ENCODE peak calls at places on chromosomes 11 and 22, in eight cellular contexts. P is PC-3, H is neural progenitor cell, M is MM.1S, S is GM23248, T is HCT116, Z is GM23338, N is SK-N-SH. E is an unnamed sample.
A peak's percentile ranks its signal among the peaks of the same experiment; 100 is the strongest.

GRCh38 chr11:12159351-12160099 is 49.1 kb downstream of the MICAL2 start:
- DNase-seq in H (no peak), N (no peak), Z (no peak), M (no peak), S (peak; percentile 93), P (peak; percentile 69), T (no peak), E (no peak)

GRCh38 chr11:67312187-67313021 is 9.1 kb downstream of the SSH3 start:
- DNase-seq in M (no peak), T (no peak), N (peak; percentile 69), P (peak; percentile 96), Z (no peak), S (no peak), H (no peak), E (no peak)

GRCh38 chr11:64867748-64868462 is 10.5 kb downstream of the EHD1 start:
- DNase-seq in S (no peak), T (no peak), M (no peak), N (no peak), P (peak; percentile 78), H (no peak), Z (no peak), E (no peak)

GRCh38 chr22:36467042-36467810 is 14.2 kb downstream of the TXN2 start:
- DNase-seq in H (no peak), N (no peak), M (no peak), Z (no peak), S (peak; percentile 50), T (peak; percentile 46), P (peak; percentile 36), E (no peak)

GRCh38 chr11:128052912-128053641 is 534.3 kb downstream of the ETS1 start:
- DNase-seq in Z (no peak), P (peak; percentile 56), T (no peak), M (no peak), S (peak; percentile 89), H (no peak), N (peak; percentile 15), E (no peak)

GRCh38 chr11:83909579-83909978 is 623.4 kb upstream of the CCDC90B start:
- DNase-seq in S (no peak), H (no peak), P (no peak), N (no peak), Z (no peak), M (no peak), T (no peak), E (no peak)

GRCh38 chr11:125063429-125064043 is 431 bp downstream of the SLC37A2 start:
- DNase-seq in T (no peak), H (peak; percentile 50), N (no peak), M (no peak), P (no peak), S (peak; percentile 14), Z (peak; percentile 74), E (no peak)

GRCh38 chr11:46277313-46277622 is 194 bp upstream of the CREB3L1 start:
- DNase-seq in H (no peak), P (peak; percentile 48), Z (peak; percentile 81), T (no peak), N (no peak), M (no peak), S (peak; percentile 92), E (no peak)

GRCh38 chr11:118896472-118896913 is 12.8 kb downstream of the CXCR5 start:
- DNase-seq in N (no peak), H (no peak), M (no peak), P (no peak), T (no peak), S (no peak), Z (no peak), E (peak; percentile 54)

GRCh38 chr11:111514216-111515031 is at the start of gene HOATZ:
- DNase-seq in H (peak; percentile 95), P (no peak), M (no peak), S (no peak), T (no peak), N (peak; percentile 63), Z (peak; percentile 95), E (no peak)

GRCh38 chr22:47161631-47162030 is 399.2 kb downstream of the TBC1D22A start:
- DNase-seq in H (no peak), T (no peak), P (no peak), M (no peak), N (no peak), S (no peak), Z (no peak), E (no peak)

GRCh38 chr22:48188211-48188845 is 1425.9 kb downstream of the TBC1D22A start:
- DNase-seq in Z (no peak), S (peak; percentile 3), M (no peak), H (no peak), N (no peak), T (no peak), P (peak; percentile 15), E (no peak)

GRCh38 chr11:56624661-56625110 is 10.0 kb upstream of the OR5M1 start:
- DNase-seq in M (peak; percentile 39), Z (peak; percentile 83), S (peak; percentile 89), P (peak; percentile 86), N (peak; percentile 37), H (peak; percentile 68), T (no peak), E (peak; percentile 11)

GRCh38 chr11:94400075-94400838 is 962 bp downstream of the GPR83 start:
- DNase-seq in Z (no peak), H (no peak), S (no peak), M (no peak), T (no peak), N (peak; percentile 58), P (no peak), E (no peak)

GRCh38 chr11:121039971-121040613 is 16.2 kb downstream of the TBCEL start:
- DNase-seq in N (no peak), Z (peak; percentile 46), S (no peak), T (no peak), P (no peak), H (no peak), M (no peak), E (no peak)

GRCh38 chr11:107743161-107743560 is 31.3 kb upstream of the SLN start:
- DNase-seq in Z (no peak), N (no peak), S (no peak), T (no peak), M (no peak), P (no peak), H (no peak), E (no peak)

GRCh38 chr11:65388731-65389130 is 2.3 kb downstream of the FRMD8 start:
- DNase-seq in S (peak; percentile 43), P (no peak), T (no peak), M (peak; percentile 81), N (no peak), Z (no peak), H (no peak), E (no peak)

GRCh38 chr11:13184295-13184794 is 93.2 kb upstream of the BMAL1 start:
- DNase-seq in T (no peak), H (no peak), Z (no peak), P (no peak), N (no peak), M (no peak), S (no peak), E (no peak)

GRCh38 chr11:17734418-17734911 is at the start of gene KCNC1:
- DNase-seq in P (no peak), T (no peak), S (peak; percentile 67), H (peak; percentile 90), M (no peak), N (peak; percentile 93), Z (peak; percentile 75), E (no peak)
- TF ChIP-seq EZH2phosphoT487 in P (no peak), T (no peak), S (no peak), H (no peak), M (no peak), N (no peak), Z (no peak), E (no peak)

GRCh38 chr22:50268655-50269113 is 1.5 kb downstream of the MAPK11 start:
- DNase-seq in P (no peak), T (no peak), H (no peak), Z (no peak), S (no peak), M (no peak), N (no peak), E (no peak)

GRCh38 chr22:50271519-50271970 is 1.4 kb upstream of the MAPK11 start:
- DNase-seq in S (peak; percentile 77), P (peak; percentile 56), Z (peak; percentile 69), H (peak; percentile 96), M (peak; percentile 61), N (peak; percentile 93), T (no peak), E (peak; percentile 73)

GRCh38 chr22:50271011-50271394 is 823 bp upstream of the MAPK11 start:
- DNase-seq in H (no peak), M (no peak), S (no peak), T (no peak), Z (no peak), P (no peak), N (no peak), E (no peak)

GRCh38 chr22:50269573-50270301 is 443 bp downstream of the MAPK11 start:
- DNase-seq in N (peak; percentile 90), H (no peak), Z (no peak), M (no peak), S (peak; percentile 73), P (peak; percentile 27), T (no peak), E (peak; percentile 59)

DNA sequence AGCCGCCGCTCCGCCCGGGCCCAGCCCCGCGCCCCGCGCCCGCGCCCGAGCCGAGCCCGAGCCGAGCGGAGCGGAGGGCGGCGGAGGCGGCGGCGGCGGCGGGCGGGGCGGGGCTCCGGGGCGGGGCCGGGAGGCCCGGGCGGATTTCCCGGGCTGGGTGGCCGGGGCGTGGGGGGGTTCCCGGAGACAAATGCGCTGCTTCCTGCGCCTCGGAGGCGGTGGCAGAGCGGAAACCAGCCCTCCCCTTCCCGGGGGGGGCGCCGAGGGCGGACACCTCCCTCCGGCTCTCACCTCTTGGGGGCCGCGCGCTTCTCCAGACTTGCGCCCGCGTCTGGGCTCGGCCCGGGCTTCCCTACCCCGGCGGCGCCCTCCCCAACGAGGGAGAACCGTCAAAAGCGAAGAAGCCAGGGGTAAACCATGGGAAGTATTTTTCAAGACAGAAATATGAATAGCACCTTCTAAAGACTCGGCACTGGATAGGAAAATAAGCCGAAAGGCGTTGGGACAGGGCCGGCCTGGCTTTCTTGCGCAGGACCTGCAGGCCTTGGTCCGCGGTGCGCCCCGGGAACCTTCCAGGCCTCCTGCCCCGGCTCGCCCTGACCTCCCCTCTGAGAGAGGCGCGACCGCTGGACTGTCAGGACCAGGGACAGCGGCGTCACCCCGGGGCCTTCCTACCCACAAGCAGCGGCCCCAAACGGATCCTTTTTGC is at the start of gene MAPK11:
- DNase-seq in S (peak; percentile 82), M (peak; percentile 52), T (no peak), N (peak; percentile 85), H (peak; percentile 92), P (peak; percentile 54), Z (peak; percentile 92), E (peak; percentile 76)
- TF ChIP-seq EZH2phosphoT487 in S (no peak), M (no peak), T (no peak), N (no peak), H (peak; percentile 61), P (no peak), Z (no peak), E (no peak)

GRCh38 chr22:40928657-40929056 is 22.5 kb upstream of the RBX1 start:
- DNase-seq in H (no peak), P (no peak), S (no peak), T (no peak), Z (no peak), N (peak; percentile 10), M (no peak), E (no peak)
- TF ChIP-seq EZH2phosphoT487 in H (no peak), P (no peak), S (no peak), T (no peak), Z (no peak), N (no peak), M (no peak), E (no peak)

DNA sequence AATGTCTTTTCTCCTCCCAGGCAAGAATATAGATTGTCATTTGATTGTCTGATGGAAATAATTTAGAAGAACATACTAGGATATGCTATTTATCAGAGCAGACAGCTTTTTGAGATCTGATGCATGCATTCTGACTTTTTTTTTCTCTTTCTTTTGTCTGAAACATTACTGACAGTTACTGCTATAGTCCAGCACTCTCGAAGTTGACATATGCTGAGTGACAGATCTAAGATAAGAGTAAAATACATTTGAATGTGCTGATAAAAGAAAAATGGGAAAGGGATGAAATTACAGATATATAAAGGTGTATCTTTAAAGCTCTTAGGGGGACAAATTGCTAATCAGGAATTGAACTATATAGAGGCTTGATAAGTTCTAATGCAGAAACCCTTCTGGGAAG is 753.8 kb upstream of the TENM4 start:
- DNase-seq in P (no peak), Z (no peak), T (no peak), M (no peak), H (no peak), S (no peak), N (no peak), E (no peak)
- TF ChIP-seq EZH2phosphoT487 in P (no peak), Z (no peak), T (no peak), M (no peak), H (no peak), S (no peak), N (no peak), E (no peak)